ENCODE peak calls at places on chromosome 13, in four cellular contexts. I is fibroblast of lung, Q is tibial artery, L is transverse colon. P is an unnamed sample.
A peak's percentile ranks its signal among the peaks of the same experiment; 100 is the strongest.

GRCh38 chr13:34416833-34417425 is 525.1 kb upstream of the NBEA start:
- DNase-seq in I (peak; percentile 92), Q (peak; percentile 73), L (peak; percentile 13), P (peak; percentile 56)

GRCh38 chr13:75760182-75760981 is 124.3 kb downstream of the LMO7 start:
- DNase-seq in I (peak; percentile 35), Q (no peak), L (peak; percentile 79), P (no peak)

GRCh38 chr13:113777311-113778260 is 18.6 kb downstream of the TMEM255B start:
- DNase-seq in I (peak; percentile 29), Q (peak; percentile 54), L (no peak), P (no peak)

GRCh38 chr13:59176775-59177174 is 987.0 kb downstream of the DIAPH3 start:
- DNase-seq in I (no peak), Q (no peak), L (no peak), P (no peak)

GRCh38 chr13:73741111-73741510 is 393.1 kb downstream of the KLF12 start:
- DNase-seq in I (no peak), Q (no peak), L (no peak), P (no peak)

GRCh38 chr13:44111701-44112100 is 232.0 kb downstream of the LACC1 start:
- DNase-seq in I (no peak), Q (no peak), L (no peak), P (no peak)

GRCh38 chr13:42486711-42487198 is 87.2 kb upstream of the TNFSF11 start:
- DNase-seq in I (peak; percentile 97), Q (no peak), L (no peak), P (peak; percentile 87)

GRCh38 chr13:27643334-27644158 is 21.9 kb downstream of the POLR1D start:
- DNase-seq in I (no peak), Q (no peak), L (no peak), P (no peak)

GRCh38 chr13:101520672-101521071 is 68.2 kb downstream of the ITGBL1 start:
- DNase-seq in I (peak; percentile 68), Q (no peak), L (no peak), P (peak; percentile 78)

GRCh38 chr13:114318624-114319023 is 4.3 kb downstream of the CHAMP1 start:
- DNase-seq in I (no peak), Q (no peak), L (no peak), P (no peak)

GRCh38 chr13:98549006-98549727 is 27.7 kb downstream of the STK24 start:
- DNase-seq in I (peak; percentile 98), Q (peak; percentile 40), L (no peak), P (peak; percentile 77)

GRCh38 chr13:114089341-114089740 is 43.1 kb downstream of the RASA3 start:
- DNase-seq in I (no peak), Q (peak; percentile 57), L (peak; percentile 5), P (no peak)

GRCh38 chr13:66462187-66462586 is 767.9 kb downstream of the PCDH9 start:
- DNase-seq in I (no peak), Q (no peak), L (no peak), P (no peak)

GRCh38 chr13:25469179-25469545 is 97.4 kb downstream of the ATP8A2 start:
- DNase-seq in I (no peak), Q (no peak), L (no peak), P (no peak)

GRCh38 chr13:26449063-26449848 is 108.2 kb upstream of the WASF3 start:
- DNase-seq in I (no peak), Q (no peak), L (no peak), P (no peak)

GRCh38 chr13:93558637-93559036 is 332.0 kb downstream of the GPC6 start:
- DNase-seq in I (peak; percentile 8), Q (no peak), L (no peak), P (no peak)

GRCh38 chr13:35472308-35473008 is 4.0 kb downstream of the MAB21L1 start:
- DNase-seq in I (no peak), Q (no peak), L (no peak), P (no peak)

GRCh38 chr13:35468195-35468594 is 8.3 kb downstream of the MAB21L1 start:
- DNase-seq in I (no peak), Q (no peak), L (no peak), P (no peak)

GRCh38 chr13:35470671-35471465 is 5.6 kb downstream of the MAB21L1 start:
- DNase-seq in I (peak; percentile 17), Q (peak; percentile 73), L (peak; percentile 9), P (no peak)

GRCh38 chr13:35471466-35472307 is 4.8 kb downstream of the MAB21L1 start:
- DNase-seq in I (peak; percentile 33), Q (no peak), L (no peak), P (no peak)

DNA sequence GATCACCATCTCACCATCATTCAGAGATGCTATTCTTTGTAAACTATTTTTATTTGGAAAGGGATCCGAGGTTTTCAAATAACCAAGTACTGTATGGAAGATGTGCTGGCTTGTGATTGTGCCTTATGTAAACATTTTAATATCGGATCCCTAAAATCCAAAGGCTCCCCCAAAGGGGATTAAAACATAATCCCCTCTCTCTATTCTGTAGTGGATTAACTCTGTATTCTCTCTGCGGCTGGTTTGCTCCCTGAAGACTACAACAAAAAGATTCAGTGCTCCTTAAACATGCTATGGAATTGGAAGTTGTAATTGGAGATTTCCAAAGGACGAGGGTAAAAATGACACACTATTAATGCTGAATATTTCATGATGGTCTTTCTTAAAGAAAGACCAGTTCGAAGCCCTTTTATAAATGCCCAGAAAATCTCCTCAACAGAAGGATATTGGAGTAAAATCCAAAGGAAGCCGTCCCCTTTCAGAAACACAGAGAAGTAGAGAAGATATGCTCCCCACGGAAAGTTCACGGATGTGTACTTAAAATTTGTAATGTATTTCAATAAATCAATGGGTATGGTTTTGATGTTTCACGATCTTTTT is 6.6 kb downstream of the MAB21L1 start:
- DNase-seq in I (no peak), Q (no peak), L (no peak), P (no peak)
- H3K4me3 ChIP-seq in I (no peak overlapping the region), Q (peak overlapping the region; percentile 84), L (no peak overlapping the region), P (peak overlapping the region; percentile 76)

GRCh38 chr13:21033866-21034601 is 27.4 kb downstream of the LATS2 start:
- DNase-seq in I (no peak), Q (no peak), L (no peak), P (no peak)
- H3K4me3 ChIP-seq in I (no peak overlapping the region), Q (no peak overlapping the region), L (no peak overlapping the region), P (no peak overlapping the region)

GRCh38 chr13:48315981-48316380 is 12.4 kb downstream of the RB1 start:
- DNase-seq in I (peak; percentile 33), Q (no peak), L (no peak), P (peak; percentile 3)

GRCh38 chr13:48317511-48317981 is 14.0 kb downstream of the RB1 start:
- DNase-seq in I (no peak), Q (no peak), L (no peak), P (no peak)

GRCh38 chr13:48318014-48318713 is 14.6 kb downstream of the RB1 start:
- DNase-seq in I (no peak), Q (no peak), L (no peak), P (no peak)

GRCh38 chr13:48318714-48319457 is 15.3 kb downstream of the RB1 start:
- DNase-seq in I (no peak), Q (peak; percentile 74), L (no peak), P (no peak)

DNA sequence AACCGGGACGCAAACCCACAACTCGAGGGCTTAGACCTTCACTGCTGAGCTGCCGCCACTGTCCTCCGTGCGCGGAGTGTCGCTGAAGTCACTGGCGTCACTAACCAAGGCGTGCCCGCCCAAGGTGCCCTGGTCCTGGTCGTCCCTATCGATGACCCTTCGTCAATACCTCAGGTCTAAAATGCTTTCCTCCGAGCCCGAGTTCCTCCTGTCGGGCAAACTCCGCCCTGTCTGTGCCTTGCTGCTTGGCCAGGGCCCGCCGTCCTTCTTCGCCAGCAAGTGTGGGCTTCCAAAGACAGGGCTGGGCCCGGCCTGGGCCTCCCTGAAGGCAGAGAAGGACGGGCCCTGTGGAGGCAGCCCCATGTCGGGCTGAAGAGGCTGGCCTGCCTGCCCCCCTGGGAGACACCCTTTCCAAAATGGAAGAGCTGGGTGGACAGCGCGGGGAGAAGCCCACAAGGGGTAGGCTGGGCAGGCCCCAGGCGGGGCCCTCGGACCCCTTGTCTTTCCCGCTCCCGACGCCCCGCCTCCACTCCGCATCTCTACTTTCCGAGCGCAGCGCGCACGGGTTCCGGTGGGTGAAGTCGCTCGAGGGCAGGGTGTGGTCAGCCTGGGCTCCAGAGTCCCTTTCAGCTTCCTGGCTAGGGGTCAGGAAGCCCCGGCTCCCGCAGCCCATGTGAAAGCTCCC is 13.4 kb downstream of the RB1 start:
- DNase-seq in I (no peak), Q (no peak), L (no peak), P (no peak)
- H3K4me3 ChIP-seq in I (no peak overlapping the region), Q (no peak overlapping the region), L (no peak overlapping the region), P (no peak overlapping the region)

DNA sequence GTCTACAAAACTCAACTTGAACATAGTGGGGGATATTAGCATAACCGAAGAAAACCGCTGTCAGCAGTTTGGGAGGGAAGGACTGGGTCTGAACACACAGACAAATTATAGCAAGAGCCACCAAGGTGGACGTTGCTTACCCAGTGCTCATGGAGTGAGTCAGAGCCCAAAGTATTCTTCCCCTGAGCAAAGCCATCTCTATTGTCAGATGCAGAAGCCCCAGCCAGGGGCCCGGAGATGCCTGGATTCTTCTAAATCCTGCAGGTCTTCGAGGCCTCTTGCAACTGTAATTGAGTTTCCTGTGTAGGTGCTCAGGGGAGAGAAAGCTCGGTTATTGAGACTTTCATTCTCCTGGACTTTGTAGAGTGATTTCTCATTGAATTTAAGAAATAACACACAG is 384.5 kb downstream of the IRS2 start:
- DNase-seq in I (no peak), Q (no peak), L (no peak), P (no peak)
- H3K4me3 ChIP-seq in I (no peak overlapping the region), Q (no peak overlapping the region), L (no peak overlapping the region), P (no peak overlapping the region)

GRCh38 chr13:96503481-96503880 is 413.6 kb downstream of the HS6ST3 start:
- DNase-seq in I (no peak), Q (no peak), L (no peak), P (no peak)

GRCh38 chr13:96500953-96501352 is 411.0 kb downstream of the HS6ST3 start:
- DNase-seq in I (no peak), Q (no peak), L (no peak), P (no peak)

GRCh38 chr13:96499646-96500045 is 409.7 kb downstream of the HS6ST3 start:
- DNase-seq in I (no peak), Q (no peak), L (no peak), P (peak; percentile 16)
- H3K4me3 ChIP-seq in I (no peak overlapping the region), Q (no peak overlapping the region), L (no peak overlapping the region), P (no peak overlapping the region)

P was measured in skeletal muscle cell.